ENCODE peak calls at places on chromosomes 16 and 17, in nine cellular contexts. R is IMR-90, I is heart left ventricle, V is HCT116, F is colonic mucosa, N is mucosa of descending colon, X is AG09309, E is neural crest cell, O is thyroid gland. P is an unnamed sample.

GRCh38 chr16:9139965-9140364 is 48.5 kb downstream of the HAPSTR1 start:
- DNase-seq in F (no peak), N (no peak), I (no peak), V (peak; percentile 59), E (no peak), O (no peak), X (no peak), R (peak; percentile 35), P (no peak)

GRCh38 chr16:90046122-90046970 is 27.1 kb upstream of the DBNDD1 start:
- DNase-seq in R (no peak), F (no peak), E (no peak), V (no peak), N (no peak), O (peak; percentile 29), I (no peak), X (no peak), P (no peak)

GRCh38 chr17:34241062-34241461 is 14.0 kb upstream of the CCL2 start:
- DNase-seq in N (no peak), F (peak; percentile 61), E (no peak), I (peak; percentile 87), X (no peak), O (no peak), V (no peak), R (peak; percentile 44), P (no peak)

GRCh38 chr17:44546711-44547606 is 10.3 kb upstream of the FZD2 start:
- DNase-seq in R (peak; percentile 73), N (no peak), E (no peak), V (no peak), X (no peak), F (no peak), I (no peak), O (no peak), P (peak; percentile 69)

GRCh38 chr17:44965491-44966234 is 2.4 kb downstream of the C1QL1 start:
- DNase-seq in R (no peak), V (no peak), F (no peak), X (no peak), I (no peak), E (no peak), N (no peak), O (no peak), P (no peak)

GRCh38 chr17:7432296-7432695 is 2.9 kb upstream of the TMEM102 start:
- DNase-seq in F (no peak), N (no peak), X (no peak), V (no peak), I (no peak), E (no peak), R (no peak), O (no peak), P (no peak)

GRCh38 chr16:10600792-10601443 is 20.5 kb upstream of the EMP2 start:
- DNase-seq in V (no peak), I (no peak), F (no peak), E (no peak), O (no peak), R (peak; percentile 38), N (no peak), X (peak; percentile 43), P (no peak)

GRCh38 chr16:78684040-78684611 is 584.7 kb downstream of the WWOX start:
- DNase-seq in X (no peak), F (peak; percentile 30), N (peak; percentile 54), E (no peak), V (no peak), O (peak; percentile 11), R (peak; percentile 43), I (peak; percentile 31), P (peak; percentile 81)

GRCh38 chr16:14310519-14310991 is 239.4 kb downstream of the MRTFB start:
- DNase-seq in F (no peak), X (no peak), E (no peak), O (no peak), V (no peak), N (no peak), R (peak; percentile 50), I (no peak), P (peak; percentile 44)

GRCh38 chr17:59668816-59669215 is 38.4 kb downstream of the PTRH2 start:
- DNase-seq in O (no peak), X (peak; percentile 87), R (peak; percentile 97), N (no peak), E (no peak), I (no peak), V (peak; percentile 49), F (no peak), P (peak; percentile 97)

GRCh38 chr17:8015957-8016631 is 13.7 kb downstream of the GUCY2D start:
- DNase-seq in I (no peak), E (no peak), V (no peak), R (no peak), F (peak; percentile 69), O (peak; percentile 48), N (no peak), X (no peak), P (no peak)

GRCh38 chr17:29212094-29212631 is 32.0 kb upstream of the MYO18A start:
- DNase-seq in R (no peak), V (no peak), X (no peak), E (no peak), O (no peak), F (no peak), I (no peak), N (no peak), P (no peak)

GRCh38 chr16:72561-73537 is at the start of gene RHBDF1:
- DNase-seq in V (no peak), X (no peak), O (peak; percentile 70), F (peak; percentile 73), N (peak; percentile 77), E (peak; percentile 48), R (peak; percentile 47), I (peak; percentile 75), P (no peak)

GRCh38 chr17:76000755-76001521 is at the start of gene CDK3:
- DNase-seq in I (no peak), R (no peak), F (peak; percentile 61), V (no peak), E (no peak), N (peak; percentile 79), X (no peak), O (no peak), P (no peak)
- TF ChIP-seq CTCF in I (no peak), R (no peak), F (no peak), V (no peak), E (peak; percentile 36), N (no peak), X (no peak), O (no peak), P (no peak)

GRCh38 chr16:1865902-1866690 is 5.9 kb downstream of the MEIOB start:
- DNase-seq in O (no peak), R (no peak), X (no peak), F (no peak), N (no peak), E (no peak), I (no peak), V (no peak), P (no peak)

GRCh38 chr16:1859650-1860049 is 12.3 kb downstream of the MEIOB start:
- DNase-seq in N (peak; percentile 55), R (no peak), X (no peak), V (no peak), F (peak; percentile 38), O (peak; percentile 75), I (no peak), E (no peak), P (no peak)

GRCh38 chr16:1861730-1862129 is 10.2 kb downstream of the MEIOB start:
- DNase-seq in N (no peak), O (no peak), E (no peak), V (no peak), F (no peak), R (no peak), X (no peak), I (no peak), P (no peak)

GRCh38 chr16:1862394-1862793 is 9.6 kb downstream of the MEIOB start:
- DNase-seq in O (no peak), N (no peak), E (no peak), R (no peak), I (no peak), V (no peak), F (no peak), X (no peak), P (no peak)

GRCh38 chr16:1863681-1864460 is 8.1 kb downstream of the MEIOB start:
- DNase-seq in E (no peak), R (peak; percentile 44), V (peak; percentile 40), O (peak; percentile 17), X (peak; percentile 7), I (no peak), N (no peak), F (no peak), P (peak; percentile 48)
- TF ChIP-seq CTCF in E (peak; percentile 83), R (peak; percentile 60), V (peak; percentile 33), O (peak; percentile 79), X (peak; percentile 40), I (peak; percentile 49), N (peak; percentile 27), F (peak; percentile 49), P (peak; percentile 50)

GRCh38 chr17:73718362-73718761 is 74.1 kb upstream of the SDK2 start:
- DNase-seq in N (no peak), V (no peak), X (no peak), F (no peak), I (no peak), O (no peak), R (no peak), E (no peak), P (no peak)

GRCh38 chr17:73718912-73719311 is 74.7 kb upstream of the SDK2 start:
- DNase-seq in V (no peak), N (no peak), E (peak; percentile 18), I (no peak), X (no peak), O (no peak), R (no peak), F (no peak), P (no peak)

GRCh38 chr17:73715714-73716113 is 71.5 kb upstream of the SDK2 start:
- DNase-seq in X (no peak), O (no peak), V (no peak), R (no peak), E (no peak), I (no peak), F (no peak), N (no peak), P (no peak)

GRCh38 chr17:73719588-73720071 is 75.4 kb upstream of the SDK2 start:
- DNase-seq in E (peak; percentile 76), F (peak; percentile 25), I (peak; percentile 35), X (no peak), V (no peak), O (no peak), N (peak; percentile 68), R (no peak), P (no peak)

GRCh38 chr17:73717690-73718089 is 73.4 kb upstream of the SDK2 start:
- DNase-seq in X (no peak), V (no peak), F (no peak), R (no peak), E (no peak), O (no peak), N (no peak), I (no peak), P (no peak)
- TF ChIP-seq CTCF in X (no peak), V (no peak), F (no peak), R (no peak), E (no peak), O (no peak), N (no peak), I (no peak), P (no peak)

GRCh38 chr16:72532896-72533295 is 360.9 kb upstream of the PMFBP1 start:
- DNase-seq in O (no peak), R (no peak), F (no peak), N (no peak), V (no peak), E (no peak), X (no peak), I (no peak), P (no peak)

DNA sequence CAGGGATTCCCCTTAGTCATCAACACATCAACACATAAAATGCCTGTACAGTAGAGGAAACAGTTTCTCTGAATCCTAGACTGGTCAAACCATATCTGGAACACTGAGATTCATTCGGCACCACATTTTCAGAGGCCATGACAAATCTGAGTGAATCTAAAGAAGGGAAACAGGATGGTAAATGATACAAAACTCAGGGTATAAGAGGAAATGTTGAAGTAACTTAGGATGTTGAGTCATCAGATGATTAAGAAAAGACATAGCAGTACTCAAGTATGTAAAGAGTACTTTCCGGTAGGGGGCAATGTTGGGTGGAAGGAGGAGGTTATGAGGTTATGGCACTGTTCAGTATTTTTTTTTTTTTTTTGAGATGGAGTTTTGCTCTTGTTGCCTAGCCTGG is 358.5 kb upstream of the PMFBP1 start:
- DNase-seq in F (no peak), O (no peak), I (no peak), E (no peak), R (peak; percentile 75), V (peak; percentile 4), N (no peak), X (peak; percentile 47), P (peak; percentile 72)
- TF ChIP-seq CTCF in F (no peak), O (no peak), I (no peak), E (no peak), R (peak; percentile 47), V (no peak), N (no peak), X (peak; percentile 53), P (peak; percentile 27)